ENCODE peak calls at places on chromosome 17, in four cellular contexts. Z is ovary, G is OCI-LY7, E is body of pancreas. L is an unnamed sample.

GRCh38 chr17:67441052-67441738 is 64.1 kb downstream of the PITPNC1 start:
- DNase-seq in Z (no peak), G (peak; percentile 85), E (no peak), L (no peak)

GRCh38 chr17:41439375-41439774 is 1.4 kb downstream of the KRT38 start:
- DNase-seq in Z (no peak), G (no peak), E (no peak), L (no peak)

GRCh38 chr17:72525225-72525988 is 404.6 kb downstream of the SOX9 start:
- DNase-seq in Z (no peak), G (no peak), E (no peak), L (no peak)

GRCh38 chr17:6429266-6429665 is 5.7 kb downstream of the AIPL1 start:
- DNase-seq in Z (no peak), G (no peak), E (no peak), L (no peak)

GRCh38 chr17:76530489-76530814 is 7.1 kb downstream of the CYGB start:
- DNase-seq in Z (no peak), G (no peak), E (no peak), L (no peak)

GRCh38 chr17:19337712-19338023 is 24.9 kb downstream of the B9D1 start:
- DNase-seq in Z (no peak), G (no peak), E (no peak), L (no peak)

GRCh38 chr17:66549731-66550207 is 247.4 kb downstream of the PRKCA start:
- DNase-seq in Z (no peak), G (no peak), E (no peak), L (no peak)

GRCh38 chr17:57623620-57624019 is 121.5 kb downstream of the CCDC182 start:
- DNase-seq in Z (no peak), G (peak; percentile 41), E (no peak), L (no peak)

GRCh38 chr17:72775914-72776313 is 316.6 kb downstream of the SLC39A11 start:
- DNase-seq in Z (no peak), G (no peak), E (no peak), L (no peak)

GRCh38 chr17:27438631-27439030 is 17.6 kb upstream of the KSR1 start:
- DNase-seq in Z (no peak), G (no peak), E (no peak), L (no peak)

GRCh38 chr17:67449885-67450755 is 73.0 kb downstream of the PITPNC1 start:
- DNase-seq in Z (no peak), G (no peak), E (no peak), L (no peak)

GRCh38 chr17:46832945-46833839 is 14.7 kb upstream of the WNT3 start:
- DNase-seq in Z (no peak), G (no peak), E (peak; percentile 33), L (no peak)

GRCh38 chr17:59840329-59840907 is 52.3 kb downstream of the TUBD1 start:
- DNase-seq in Z (no peak), G (no peak), E (peak; percentile 16), L (no peak)

GRCh38 chr17:17419166-17419565 is 57.6 kb upstream of the MED9 start:
- DNase-seq in Z (no peak), G (no peak), E (no peak), L (no peak)

GRCh38 chr17:9875441-9875840 is 29.6 kb downstream of the RCVRN start:
- DNase-seq in Z (no peak), G (no peak), E (no peak), L (no peak)

GRCh38 chr17:57045868-57046671 is 39.0 kb upstream of the AKAP1 start:
- DNase-seq in Z (peak; percentile 19), G (no peak), E (no peak), L (no peak)

DNA sequence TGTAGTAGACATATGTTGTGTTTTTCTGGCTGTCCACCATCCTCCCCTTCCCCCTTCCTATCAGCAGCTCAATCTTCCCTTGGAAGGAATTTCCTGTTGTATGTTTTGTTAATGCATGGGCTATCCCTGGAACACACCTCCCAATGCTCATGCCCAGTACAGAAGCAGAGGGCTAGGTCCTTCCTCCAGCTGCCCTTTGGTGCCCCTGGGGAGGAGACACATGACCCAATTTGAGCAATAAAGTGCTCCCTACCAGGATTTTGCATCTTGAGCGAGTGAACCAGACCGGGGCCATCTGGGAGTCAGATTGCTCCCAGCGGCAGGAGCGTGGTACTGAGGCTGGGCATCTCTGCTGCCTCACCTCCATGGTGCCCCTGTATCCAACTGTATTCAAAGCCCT is 141.5 kb upstream of the MED13 start:
- DNase-seq in Z (no peak), G (no peak), E (no peak), L (no peak)
- TF ChIP-seq CTCF in Z (no peak), G (no peak), E (no peak), L (no peak)

DNA sequence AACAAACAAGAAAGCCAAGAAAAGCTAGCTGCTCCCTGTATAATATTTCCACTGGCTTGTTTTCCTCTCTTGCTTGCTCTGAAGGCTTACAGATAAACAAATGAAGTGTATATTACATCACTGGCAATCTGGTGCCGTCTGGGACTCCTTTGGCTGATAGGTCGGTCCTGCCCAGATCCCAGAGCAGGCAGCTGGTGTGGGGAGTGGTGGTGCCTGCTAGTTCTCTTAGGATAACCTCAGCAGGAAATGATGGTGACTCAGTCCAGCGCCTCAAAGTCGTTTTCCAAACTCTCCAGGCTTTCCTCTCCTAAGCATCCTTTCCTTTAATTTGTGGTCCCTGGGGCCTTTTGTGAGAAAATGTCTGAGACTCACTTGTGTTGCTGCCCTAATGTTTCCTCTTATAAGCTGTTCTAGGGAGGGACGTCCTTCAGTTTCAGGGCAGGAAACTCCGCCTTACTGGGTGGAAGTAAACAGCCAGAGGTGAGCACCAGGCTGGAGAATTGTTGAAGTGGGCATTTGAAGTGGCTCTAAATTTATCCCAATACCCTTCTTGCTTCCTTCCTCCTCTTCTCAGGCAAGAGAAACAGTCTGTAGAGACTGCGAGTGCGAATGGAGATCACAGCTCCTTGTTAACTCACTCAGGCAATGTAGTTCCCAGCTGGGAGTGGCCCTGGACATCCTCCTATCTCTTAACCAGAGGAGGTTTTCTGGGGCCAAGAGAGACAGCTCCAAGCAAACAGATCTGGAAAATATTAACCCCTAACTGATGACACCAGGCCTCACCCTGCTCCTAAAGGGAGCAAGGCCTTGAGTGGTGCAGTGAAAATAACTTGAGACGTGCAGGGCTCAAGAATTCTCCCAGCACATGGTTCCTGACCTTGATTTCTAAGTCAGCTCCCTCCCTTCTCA is 34.9 kb downstream of the CD300LF start:
- DNase-seq in Z (no peak), G (no peak), E (no peak), L (no peak)
- H3K4me3 ChIP-seq in Z (no peak overlapping the region), G (no peak overlapping the region), E (no peak overlapping the region), L (no peak overlapping the region)

GRCh38 chr17:36017799-36018198 is at the start of gene CCL23:
- DNase-seq in Z (no peak), G (no peak), E (no peak), L (no peak)
- TF ChIP-seq CTCF in Z (no peak), G (no peak), E (no peak), L (no peak)

GRCh38 chr17:82444284-82444893 is 6.2 kb downstream of the CYBC1 start:
- DNase-seq in Z (no peak), G (no peak), E (peak; percentile 16), L (no peak)
- H3K4me3 ChIP-seq in Z (no peak overlapping the region), G (no peak overlapping the region), E (no peak overlapping the region), L (no peak overlapping the region)

GRCh38 chr17:61351745-61352407 is 47.8 kb upstream of the TBX2 start:
- DNase-seq in Z (no peak), G (no peak), E (no peak), L (no peak)

GRCh38 chr17:61345825-61346628 is 53.6 kb upstream of the TBX2 start:
- DNase-seq in Z (no peak), G (no peak), E (no peak), L (no peak)

GRCh38 chr17:61352408-61352770 is 47.3 kb upstream of the TBX2 start:
- DNase-seq in Z (no peak), G (no peak), E (no peak), L (no peak)

GRCh38 chr17:61352771-61353170 is 46.9 kb upstream of the TBX2 start:
- DNase-seq in Z (no peak), G (no peak), E (no peak), L (no peak)

DNA sequence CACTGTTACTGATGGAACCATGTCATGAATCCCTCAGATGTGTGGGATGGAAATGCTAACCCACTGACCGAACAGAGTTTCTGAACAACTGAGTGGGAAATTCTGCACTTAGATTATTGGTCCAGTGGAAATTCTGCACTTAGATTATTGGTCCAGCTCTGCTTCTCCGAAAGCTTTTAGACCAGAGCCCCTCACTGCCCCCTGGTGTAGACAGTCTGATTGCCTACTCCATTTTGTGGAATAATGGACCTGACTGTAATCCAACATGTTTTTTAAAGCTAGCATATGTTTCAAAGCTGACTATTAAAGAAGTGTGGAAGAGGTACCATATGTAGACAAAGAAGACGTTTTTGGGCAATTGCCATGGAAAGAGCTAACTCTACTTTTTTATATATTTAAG is 50.3 kb upstream of the TBX2 start:
- DNase-seq in Z (no peak), G (no peak), E (no peak), L (no peak)
- TF ChIP-seq CTCF in Z (no peak), G (peak; percentile 37), E (no peak), L (peak; percentile 11)